ENCODE peak calls at places on chromosomes 11 and 22, in five cellular contexts. D is hypothalamus, Q is AG09319, P is ovary, I is substantia nigra. C is an unnamed sample.

GRCh38 chr11:87356428-87356827 is 318.7 kb downstream of the TMEM135 start:
- DNase-seq in D (no peak), Q (no peak), P (no peak), I (no peak), C (no peak)

GRCh38 chr11:81000334-81001100 is 1559.7 kb upstream of the TENM4 start:
- DNase-seq in D (no peak), Q (no peak), P (no peak), I (no peak), C (no peak)

GRCh38 chr22:27715078-27715477 is 86.5 kb downstream of the MN1 start:
- DNase-seq in D (no peak), Q (no peak), P (no peak), I (peak), C (no peak)

GRCh38 chr11:93838967-93839366 is 11.5 kb downstream of the VSTM5 start:
- DNase-seq in D (no peak), Q (no peak), P (no peak), I (no peak), C (no peak)

GRCh38 chr11:8371516-8371884 is 107.8 kb upstream of the LMO1 start:
- DNase-seq in D (no peak), Q (no peak), P (no peak), I (no peak), C (no peak)

GRCh38 chr11:96284401-96284800 is 58.6 kb downstream of the MAML2 start:
- DNase-seq in D (no peak), Q (no peak), P (no peak), I (no peak), C (no peak)

GRCh38 chr11:126702165-126702738 is 298.3 kb downstream of the KIRREL3 start:
- DNase-seq in D (no peak), Q (no peak), P (no peak), I (no peak), C (no peak)

GRCh38 chr22:25359601-25360261 is 140.3 kb downstream of the CRYBB2 start:
- DNase-seq in D (no peak), Q (no peak), P (no peak), I (no peak), C (no peak)

GRCh38 chr11:58498464-58498863 is 9.4 kb downstream of the OR5B21 start:
- DNase-seq in D (no peak), Q (no peak), P (no peak), I (no peak), C (no peak)

GRCh38 chr11:134254433-134254832 is 1.1 kb downstream of the ACAD8 start:
- DNase-seq in D (no peak), Q (no peak), P (no peak), I (no peak), C (no peak)

GRCh38 chr22:38570841-38571364 is 920 bp upstream of the DMC1 start:
- DNase-seq in D (no peak), Q (no peak), P (peak), I (no peak), C (peak)

GRCh38 chr11:126123686-126124085 is 61.0 kb upstream of the CDON start:
- DNase-seq in D (no peak), Q (no peak), P (no peak), I (no peak), C (no peak)

GRCh38 chr11:95359756-95360155 is 128.8 kb upstream of the SESN3 start:
- DNase-seq in D (no peak), Q (no peak), P (no peak), I (no peak), C (no peak)

GRCh38 chr11:61279934-61280656 is 15.0 kb downstream of the VWCE start:
- DNase-seq in D (no peak), Q (no peak), P (no peak), I (no peak), C (no peak)

GRCh38 chr11:31641477-31642062 is 132.0 kb downstream of the ELP4 start:
- DNase-seq in D (no peak), Q (no peak), P (no peak), I (no peak), C (no peak)

GRCh38 chr11:43403357-43404231 is 44.9 kb downstream of the TTC17 start:
- DNase-seq in D (no peak), Q (no peak), P (no peak), I (no peak), C (no peak)

GRCh38 chr22:49646876-49647275 is 180.8 kb downstream of the BRD1 start:
- DNase-seq in D (no peak), Q (no peak), P (no peak), I (no peak), C (no peak)

GRCh38 chr11:72012897-72013721 is 14.4 kb downstream of the IL18BP start:
- DNase-seq in D (no peak), Q (peak), P (peak), I (no peak), C (no peak)

GRCh38 chr11:67006029-67006884 is 16.7 kb upstream of the SYT12 start:
- DNase-seq in D (no peak), Q (no peak), P (no peak), I (no peak), C (no peak)

GRCh38 chr22:23124611-23125511 is 16.9 kb downstream of the RSPH14 start:
- DNase-seq in D (no peak), Q (no peak), P (peak), I (no peak), C (no peak)

GRCh38 chr11:71929491-71929890 is 645 bp downstream of the RNF121 start:
- DNase-seq in D (no peak), Q (no peak), P (no peak), I (no peak), C (no peak)

GRCh38 chr22:48147404-48147803 is 1385.0 kb downstream of the TBC1D22A start:
- DNase-seq in D (no peak), Q (no peak), P (no peak), I (no peak), C (no peak)

C was measured in T follicular helper cell.